ENCODE peak calls at places on chromosomes 4 and X, in nine cellular contexts. W is stimulated activated CD4-positive, alpha-beta T cell treated with anti-CD3 and anti-CD28 coated beads, TNF-alpha, amount 100 ng/mL, for 4 hours; D is erythroblast; V is foreskin fibroblast; J is NCI-H1105; O is activated CD8-positive, alpha-beta memory T cell treated with anti-CD3 and anti-CD28 coated beads for 24 hours; H is NK-92 treated with Interleukin-12 subunit alpha and Interleukin-12 subunit beta, amount 100 ng/mL, for 24 hours; M is PC-9; U is iPS-NIHi11. R is an unnamed sample.

GRCh38 chrX:2447484-2447883 is 53.3 kb downstream of the DHRSX start:
- DNase-seq in W (no peak), U (no peak), J (no peak), O (no peak), V (no peak), M (no peak), H (no peak), D (no peak), R (no peak)

GRCh38 chr4:5019796-5020195 is 538 bp upstream of the CYTL1 start:
- DNase-seq in O (no peak), V (no peak), M (no peak), D (no peak), J (no peak), W (no peak), U (no peak), H (no peak), R (no peak)

GRCh38 chr4:99134586-99134985 is 9.5 kb downstream of the ADH4 start:
- DNase-seq in U (no peak), D (no peak), W (no peak), V (no peak), H (no peak), M (no peak), O (no peak), J (no peak), R (no peak)

GRCh38 chr4:105560488-105560887 is 8.1 kb downstream of the ARHGEF38 start:
- DNase-seq in M (no peak), H (no peak), J (no peak), O (no peak), W (no peak), U (no peak), D (no peak), V (no peak), R (no peak)

GRCh38 chr4:142402156-142402555 is 443.9 kb downstream of the INPP4B start:
- DNase-seq in V (no peak), U (no peak), W (no peak), M (no peak), J (no peak), D (no peak), O (no peak), H (no peak), R (no peak)

GRCh38 chrX:46961574-46962279 is 49.5 kb downstream of the JADE3 start:
- DNase-seq in D (no peak), U (no peak), M (no peak), V (no peak), H (no peak), O (no peak), J (peak; percentile 28), W (no peak), R (no peak)

GRCh38 chr4:145043306-145043705 is 54.7 kb downstream of the ANAPC10 start:
- DNase-seq in J (no peak), M (no peak), D (no peak), H (no peak), W (no peak), V (no peak), O (no peak), U (peak; percentile 5), R (no peak)

GRCh38 chrX:97026406-97026805 is 142.7 kb downstream of the RPA4 start:
- DNase-seq in V (no peak), M (no peak), J (no peak), W (no peak), O (no peak), H (no peak), D (peak; percentile 0), U (peak; percentile 16), R (no peak)

GRCh38 chrX:118983513-118983912 is 9.1 kb downstream of the LONRF3 start:
- DNase-seq in U (no peak), H (no peak), V (no peak), D (no peak), M (no peak), W (no peak), J (no peak), O (no peak), R (no peak)

GRCh38 chrX:152635941-152636340 is 1.8 kb upstream of the GABRQ start:
- DNase-seq in U (peak; percentile 29), M (peak; percentile 30), W (no peak), H (no peak), D (peak; percentile 32), V (peak; percentile 28), J (peak; percentile 62), O (no peak), R (peak; percentile 33)